ENCODE peak calls at places on chromosome 19, in four cellular contexts. One of them, this sample, is unnamed.

GRCh38 chr19:38706792-38707511 is 37.3 kb downstream of the CAPN12 start:
- DNase-seq in GM23248: no peak
- DNase-seq in H7: peak; percentile 79
- DNase-seq in naive thymus-derived CD8-positive, alpha-beta T cell: no peak
- DNase-seq in this sample: no peak

GRCh38 chr19:55482128-55482961 is 2.6 kb upstream of the NAT14 start:
- DNase-seq in GM23248: no peak
- DNase-seq in H7: no peak
- DNase-seq in naive thymus-derived CD8-positive, alpha-beta T cell: no peak
- DNase-seq in this sample: no peak

GRCh38 chr19:47381653-47382279 is 32.7 kb downstream of the DHX34 start:
- DNase-seq in GM23248: no peak
- DNase-seq in H7: no peak
- DNase-seq in naive thymus-derived CD8-positive, alpha-beta T cell: peak; percentile 7
- DNase-seq in this sample: no peak

GRCh38 chr19:38233740-38234251 is 9.8 kb upstream of the DPF1 start:
- DNase-seq in GM23248: peak; percentile 77
- DNase-seq in H7: peak; percentile 95
- DNase-seq in naive thymus-derived CD8-positive, alpha-beta T cell: peak; percentile 53
- DNase-seq in this sample: peak; percentile 52

GRCh38 chr19:33047422-33047821 is 17.3 kb downstream of the RHPN2 start:
- DNase-seq in GM23248: no peak
- DNase-seq in H7: peak; percentile 63
- DNase-seq in naive thymus-derived CD8-positive, alpha-beta T cell: no peak
- DNase-seq in this sample: no peak

GRCh38 chr19:13441810-13442512 is 64.3 kb downstream of the CACNA1A start:
- DNase-seq in GM23248: peak; percentile 60
- DNase-seq in H7: peak; percentile 80
- DNase-seq in naive thymus-derived CD8-positive, alpha-beta T cell: peak; percentile 41
- DNase-seq in this sample: peak; percentile 8

GRCh38 chr19:19540707-19541515 is 2.8 kb downstream of the CILP2 start:
- DNase-seq in GM23248: peak; percentile 65
- DNase-seq in H7: peak; percentile 99
- DNase-seq in naive thymus-derived CD8-positive, alpha-beta T cell: peak; percentile 64
- DNase-seq in this sample: peak; percentile 65

GRCh38 chr19:55212447-55212846 is 3.1 kb upstream of the PTPRH start:
- DNase-seq in GM23248: no peak
- DNase-seq in H7: peak; percentile 83
- DNase-seq in naive thymus-derived CD8-positive, alpha-beta T cell: peak; percentile 25
- DNase-seq in this sample: no peak

GRCh38 chr19:11361037-11361770 is 6.0 kb downstream of the PLPPR2 start:
- DNase-seq in GM23248: no peak
- DNase-seq in H7: peak; percentile 98
- DNase-seq in naive thymus-derived CD8-positive, alpha-beta T cell: no peak
- DNase-seq in this sample: no peak

GRCh38 chr19:2294377-2295335 is 12.7 kb upstream of the PEAK3 start:
- DNase-seq in GM23248: peak; percentile 86
- DNase-seq in H7: peak; percentile 71
- DNase-seq in naive thymus-derived CD8-positive, alpha-beta T cell: no peak
- DNase-seq in this sample: no peak

GRCh38 chr19:35901854-35902661 is at the start of gene HCST:
- DNase-seq in GM23248: peak; percentile 81
- DNase-seq in H7: no peak
- DNase-seq in naive thymus-derived CD8-positive, alpha-beta T cell: peak; percentile 74
- DNase-seq in this sample: peak; percentile 39

GRCh38 chr19:50772408-50773311 is 2.4 kb downstream of the GPR32 start:
- DNase-seq in GM23248: peak; percentile 39
- DNase-seq in H7: peak; percentile 72
- DNase-seq in naive thymus-derived CD8-positive, alpha-beta T cell: no peak
- DNase-seq in this sample: no peak

GRCh38 chr19:18865106-18865972 is 30.6 kb downstream of the CERS1 start:
- DNase-seq in GM23248: no peak
- DNase-seq in H7: peak; percentile 77
- DNase-seq in naive thymus-derived CD8-positive, alpha-beta T cell: no peak
- DNase-seq in this sample: no peak

GRCh38 chr19:55305491-55305890 is 19.6 kb downstream of the TMEM150B start:
- DNase-seq in GM23248: peak; percentile 50
- DNase-seq in H7: peak; percentile 95
- DNase-seq in naive thymus-derived CD8-positive, alpha-beta T cell: peak; percentile 54
- DNase-seq in this sample: peak; percentile 38

GRCh38 chr19:18589380-18590272 is 1.0 kb downstream of the REX1BD start:
- DNase-seq in GM23248: peak; percentile 91
- DNase-seq in H7: peak; percentile 88
- DNase-seq in naive thymus-derived CD8-positive, alpha-beta T cell: no peak
- DNase-seq in this sample: peak; percentile 67

This sample was measured in effector CD8-positive, alpha-beta T cell.